ENCODE peak calls at places on chromosomes 7 and 10, in five cellular contexts. D is fibroblast of lung, A is small intestine, V is hepatocyte, S is tibial nerve. L is an unnamed sample.

GRCh38 chr7:130272456-130273080 is 5.9 kb downstream of the CPA2 start:
- DNase-seq in V (no peak), D (no peak), S (no peak), A (no peak), L (peak; percentile 71)

GRCh38 chr7:153087498-153087897 is 327.9 kb downstream of the ACTR3B start:
- DNase-seq in D (no peak), V (no peak), A (no peak), S (no peak), L (no peak)

GRCh38 chr10:4159173-4159572 is 374.2 kb upstream of the KLF6 start:
- DNase-seq in D (no peak), V (no peak), A (no peak), S (no peak), L (no peak)

GRCh38 chr7:96217147-96217546 is 104.8 kb downstream of the SLC25A13 start:
- DNase-seq in D (no peak), S (no peak), V (no peak), A (no peak), L (peak; percentile 25)

GRCh38 chr10:9052767-9053166 is 998.3 kb downstream of the GATA3 start:
- DNase-seq in A (no peak), D (no peak), V (no peak), S (no peak), L (peak; percentile 4)

GRCh38 chr10:101323495-101323894 is 30.5 kb upstream of the BTRC start:
- DNase-seq in A (no peak), V (no peak), D (no peak), S (no peak), L (no peak)

GRCh38 chr7:35905555-35905954 is 104.7 kb downstream of the SEPTIN7 start:
- DNase-seq in D (peak; percentile 20), S (no peak), V (no peak), A (no peak), L (peak; percentile 76)

GRCh38 chr7:106114735-106115383 is 2.7 kb upstream of the SYPL1 start:
- DNase-seq in S (no peak), D (no peak), V (no peak), A (no peak), L (no peak)

GRCh38 chr10:13340068-13340467 is 8.0 kb downstream of the SEPHS1 start:
- DNase-seq in S (no peak), V (no peak), D (peak; percentile 9), A (peak; percentile 20), L (peak; percentile 44)

GRCh38 chr10:60948871-60949270 is 4.9 kb upstream of the RHOBTB1 start:
- DNase-seq in V (no peak), D (no peak), S (no peak), A (no peak), L (no peak)

GRCh38 chr10:33249137-33249536 is 85.3 kb downstream of the NRP1 start:
- DNase-seq in V (no peak), A (no peak), S (no peak), D (no peak), L (no peak)

GRCh38 chr7:102288285-102288930 is 1.7 kb downstream of the SH2B2 start:
- DNase-seq in D (no peak), V (no peak), S (no peak), A (no peak), L (no peak)

GRCh38 chr10:49550563-49550962 is 11.6 kb upstream of the ERCC6 start:
- DNase-seq in D (no peak), V (no peak), S (no peak), A (no peak), L (peak; percentile 94)

GRCh38 chr7:139111147-139111546 is 1.6 kb upstream of the ZC3HAV1 start:
- DNase-seq in A (no peak), V (no peak), D (no peak), S (no peak), L (no peak)

GRCh38 chr7:30135551-30136271 is 925 bp downstream of the MTURN start:
- DNase-seq in D (peak; percentile 76), V (peak; percentile 78), S (peak; percentile 65), A (peak; percentile 63), L (peak; percentile 49)

GRCh38 chr10:80924063-80924952 is 386.6 kb downstream of the SH2D4B start:
- DNase-seq in S (peak; percentile 71), D (peak; percentile 37), V (peak; percentile 63), A (peak; percentile 37), L (peak; percentile 34)

GRCh38 chr10:124036746-124037145 is 56.7 kb downstream of the CHST15 start:
- DNase-seq in D (no peak), V (no peak), A (no peak), S (no peak), L (no peak)

GRCh38 chr10:2928219-2928840 is 139.0 kb upstream of the PFKP start:
- DNase-seq in A (peak; percentile 68), D (peak; percentile 64), S (peak; percentile 61), V (peak; percentile 82), L (peak; percentile 35)

GRCh38 chr7:87128883-87129282 is 23.4 kb upstream of the DMTF1 start:
- DNase-seq in A (no peak), S (no peak), V (peak; percentile 48), D (no peak), L (no peak)

GRCh38 chr10:114384601-114385000 is 19.7 kb downstream of the AFAP1L2 start:
- DNase-seq in S (no peak), A (no peak), D (no peak), V (no peak), L (no peak)

GRCh38 chr10:132279873-132280645 is 27.7 kb downstream of the STK32C start:
- DNase-seq in V (no peak), S (no peak), A (no peak), D (no peak), L (no peak)

GRCh38 chr10:126169899-126170298 is 218.4 kb downstream of the ADAM12 start:
- DNase-seq in A (no peak), V (no peak), S (no peak), D (no peak), L (no peak)

GRCh38 chr7:127532736-127533135 is 52.7 kb downstream of the GCC1 start:
- DNase-seq in S (no peak), D (no peak), V (no peak), A (no peak), L (no peak)

GRCh38 chr10:58064714-58065528 is 202.8 kb downstream of the IPMK start:
- DNase-seq in A (peak; percentile 54), S (peak; percentile 29), V (peak; percentile 65), D (peak; percentile 61), L (peak; percentile 41)

GRCh38 chr7:106895246-106895864 is 30.3 kb downstream of the PIK3CG start:
- DNase-seq in A (no peak), S (no peak), V (no peak), D (no peak), L (no peak)

GRCh38 chr10:101301111-101301731 is 52.7 kb upstream of the BTRC start:
- DNase-seq in V (peak; percentile 52), A (peak; percentile 59), D (peak; percentile 34), S (no peak), L (peak; percentile 66)

GRCh38 chr10:64210211-64210610 is 689.0 kb downstream of the REEP3 start:
- DNase-seq in A (no peak), D (no peak), V (no peak), S (no peak), L (no peak)

GRCh38 chr7:32592721-32593120 is 97.4 kb downstream of the AVL9 start:
- DNase-seq in V (no peak), S (no peak), D (no peak), A (no peak), L (no peak)

GRCh38 chr7:140062118-140062527 is 628 bp downstream of the PARP12 start:
- DNase-seq in S (no peak), V (peak; percentile 41), D (no peak), A (peak; percentile 45), L (no peak)

GRCh38 chr7:130069179-130069977 is 956 bp upstream of the KLHDC10 start:
- DNase-seq in S (no peak), A (peak; percentile 25), D (no peak), V (no peak), L (no peak)

GRCh38 chr10:81569488-81569887 is 305.5 kb upstream of the NRG3 start:
- DNase-seq in D (no peak), S (no peak), A (no peak), V (no peak), L (no peak)

GRCh38 chr7:18753972-18754610 is 258.5 kb downstream of the HDAC9 start:
- DNase-seq in S (no peak), A (no peak), D (peak; percentile 72), V (no peak), L (no peak)

GRCh38 chr10:24813866-24814265 is 90.2 kb upstream of the ARHGAP21 start:
- DNase-seq in V (no peak), S (no peak), D (no peak), A (no peak), L (no peak)

GRCh38 chr7:99402854-99403253 is 5.5 kb downstream of the PDAP1 start:
- DNase-seq in D (no peak), V (no peak), A (no peak), S (no peak), L (no peak)

GRCh38 chr7:99397632-99397983 is 10.8 kb downstream of the PDAP1 start:
- DNase-seq in A (no peak), V (no peak), D (no peak), S (no peak), L (no peak)

GRCh38 chr7:99396914-99397631 is 11.3 kb downstream of the PDAP1 start:
- DNase-seq in V (no peak), D (no peak), S (no peak), A (no peak), L (no peak)

GRCh38 chr7:99398891-99399445 is 9.4 kb downstream of the PDAP1 start:
- DNase-seq in V (no peak), A (no peak), S (no peak), D (no peak), L (no peak)

DNA sequence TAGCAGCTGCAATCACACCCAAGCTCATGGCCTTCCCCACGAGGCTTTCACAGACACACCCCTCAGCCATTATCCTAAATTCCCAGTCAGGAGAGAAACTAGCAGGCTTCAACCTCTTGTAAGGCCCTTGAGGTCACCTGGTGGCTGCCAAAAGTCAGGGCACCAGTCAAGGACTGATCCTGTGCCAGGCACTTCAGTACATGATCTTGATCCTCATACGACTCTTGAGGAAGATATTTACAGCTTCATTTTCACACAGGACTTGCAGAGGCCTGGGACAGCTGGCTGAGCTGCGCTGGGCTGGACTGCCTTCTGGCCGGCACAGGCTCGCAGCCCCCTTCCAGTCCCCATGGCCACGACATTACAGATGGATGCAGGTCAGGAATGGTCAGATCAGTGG is 8.8 kb downstream of the PDAP1 start:
- DNase-seq in V (no peak), S (no peak), A (no peak), D (no peak), L (no peak)
- H3K36me3 ChIP-seq in V (no peaks in the 10 kb centered on the region), S (peaks cover 9% of the 10 kb centered on the region), A (peaks cover 17% of the 10 kb centered on the region), D (peaks cover 30% of the 10 kb centered on the region), L (peaks cover 38% of the 10 kb centered on the region)

GRCh38 chr10:125080296-125080695 is 80.1 kb downstream of the CTBP2 start:
- DNase-seq in A (no peak), S (no peak), V (no peak), D (no peak), L (no peak)
- H3K36me3 ChIP-seq in A (peaks cover 3% of the 10 kb centered on the region), S (no peaks in the 10 kb centered on the region), V (no peaks in the 10 kb centered on the region), D (peaks cover 2% of the 10 kb centered on the region), L (peaks cover 17% of the 10 kb centered on the region)

GRCh38 chr10:93695720-93696119 is 6.7 kb downstream of the FRA10AC1 start:
- DNase-seq in A (peak; percentile 8), S (no peak), V (no peak), D (peak; percentile 17), L (no peak)
- H3K36me3 ChIP-seq in A (peaks cover 11% of the 10 kb centered on the region), S (peaks cover 6% of the 10 kb centered on the region), V (no peaks in the 10 kb centered on the region), D (no peaks in the 10 kb centered on the region), L (peaks cover 9% of the 10 kb centered on the region)

DNA sequence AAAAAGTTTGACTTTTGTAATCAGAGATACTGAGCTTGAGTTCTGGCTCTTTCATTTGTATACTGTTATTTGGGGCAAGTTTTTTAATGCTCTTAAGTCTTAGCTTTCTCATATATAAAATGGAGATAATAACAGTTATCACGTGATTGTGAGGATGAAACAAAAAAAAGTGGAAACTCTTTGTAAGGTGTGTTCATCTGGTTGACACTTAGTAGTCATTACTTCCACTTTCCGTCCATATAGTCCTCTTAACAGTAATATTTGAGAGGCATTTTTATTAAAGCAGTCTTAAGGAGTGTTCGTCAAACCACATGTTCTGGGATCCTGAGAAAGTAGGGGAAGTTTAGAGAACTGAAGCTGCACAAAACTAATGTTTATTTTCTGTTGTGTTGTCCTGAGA is 65.6 kb downstream of the PTEN start:
- DNase-seq in D (no peak), A (no peak), S (no peak), V (no peak), L (no peak)
- H3K36me3 ChIP-seq in D (no peaks in the 10 kb centered on the region), A (no peaks in the 10 kb centered on the region), S (no peaks in the 10 kb centered on the region), V (no peaks in the 10 kb centered on the region), L (no peaks in the 10 kb centered on the region)